ENCODE peak calls at places on chromosomes 6 and 20, in four cellular contexts. Y is HepG2, U is K562, T is GM12878. O is an unnamed sample.

GRCh38 chr20:59300341-59301081 is at the start of gene EDN3:
- DNase-seq in U (no peak), T (no peak), Y (no peak), O (peak; percentile 75)

GRCh38 chr6:154319231-154319858 is 37.3 kb downstream of the IPCEF1 start:
- DNase-seq in T (no peak), U (no peak), Y (no peak), O (no peak)

GRCh38 chr6:55528624-55529023 is 50.4 kb downstream of the HMGCLL1 start:
- DNase-seq in T (peak; percentile 5), U (no peak), Y (peak; percentile 43), O (peak; percentile 75)

GRCh38 chr6:160030103-160030502 is 61.2 kb downstream of the IGF2R start:
- DNase-seq in U (no peak), Y (no peak), T (no peak), O (peak; percentile 37)

GRCh38 chr6:5640614-5641013 is 366.1 kb downstream of the NRN1 start:
- DNase-seq in U (no peak), Y (no peak), T (no peak), O (no peak)

GRCh38 chr6:48774276-48774675 is 663.3 kb upstream of the PTCHD4 start:
- DNase-seq in T (no peak), U (no peak), Y (no peak), O (no peak)

GRCh38 chr6:164195605-164196004 is 781.1 kb downstream of the QKI start:
- DNase-seq in T (no peak), U (no peak), Y (no peak), O (no peak)

GRCh38 chr20:20211274-20211987 is 156.5 kb upstream of the INSM1 start:
- DNase-seq in U (no peak), Y (no peak), T (no peak), O (no peak)

GRCh38 chr6:28543671-28544131 is 18.0 kb downstream of the GPX5 start:
- DNase-seq in U (no peak), Y (no peak), T (no peak), O (peak; percentile 52)

GRCh38 chr6:47420394-47421371 is 56.9 kb upstream of the CD2AP start:
- DNase-seq in Y (no peak), U (peak; percentile 97), T (no peak), O (no peak)

GRCh38 chr20:41989935-41990635 is 371.9 kb upstream of the CHD6 start:
- DNase-seq in Y (no peak), T (no peak), U (no peak), O (no peak)

GRCh38 chr6:4611441-4612129 is 164.6 kb upstream of the CDYL start:
- DNase-seq in T (no peak), Y (no peak), U (no peak), O (no peak)

GRCh38 chr6:24484657-24485318 is 4.6 kb downstream of the GPLD1 start:
- DNase-seq in T (no peak), Y (no peak), U (no peak), O (no peak)

GRCh38 chr6:23306251-23306950 is 737.0 kb downstream of the HDGFL1 start:
- DNase-seq in Y (no peak), U (no peak), T (no peak), O (no peak)

GRCh38 chr20:53903652-53903987 is 166.8 kb downstream of the BCAS1 start:
- DNase-seq in Y (no peak), T (no peak), U (no peak), O (no peak)

GRCh38 chr20:22810626-22811559 is 224.2 kb upstream of the SSTR4 start:
- DNase-seq in T (no peak), U (no peak), Y (no peak), O (no peak)

GRCh38 chr6:166998256-166999144 is 697 bp upstream of the CEP43 start:
- DNase-seq in T (no peak), Y (no peak), U (peak; percentile 45), O (peak; percentile 60)

GRCh38 chr6:137148291-137149076 is 25.0 kb downstream of the IL22RA2 start:
- DNase-seq in U (no peak), T (no peak), Y (peak; percentile 45), O (no peak)

GRCh38 chr6:167238694-167239467 is 52.2 kb upstream of the UNC93A start:
- DNase-seq in Y (peak; percentile 78), T (no peak), U (no peak), O (peak; percentile 44)

GRCh38 chr6:14584450-14584849 is 466.9 kb downstream of the CD83 start:
- DNase-seq in T (no peak), U (peak; percentile 21), Y (no peak), O (no peak)

GRCh38 chr20:47799116-47799715 is 13.9 kb upstream of the SULF2 start:
- DNase-seq in U (no peak), T (no peak), Y (no peak), O (no peak)

GRCh38 chr6:25961619-25962367 is 809 bp upstream of the TRIM38 start:
- DNase-seq in T (no peak), U (peak; percentile 35), Y (peak; percentile 31), O (peak; percentile 9)

GRCh38 chr6:166959906-166960608 is 3.7 kb upstream of the RNASET2 start:
- DNase-seq in U (no peak), Y (no peak), T (no peak), O (no peak)

GRCh38 chr20:48703107-48703506 is 124.7 kb downstream of the PREX1 start:
- DNase-seq in Y (no peak), T (no peak), U (no peak), O (no peak)

GRCh38 chr6:82415820-82416219 is 52.2 kb downstream of the TPBG start:
- DNase-seq in Y (no peak), U (no peak), T (no peak), O (no peak)

GRCh38 chr6:10763006-10763405 is 15.4 kb downstream of the TMEM14B start:
- DNase-seq in T (no peak), U (no peak), Y (peak; percentile 38), O (no peak)

GRCh38 chr20:33465536-33466302 is 22.2 kb upstream of the SNTA1 start:
- DNase-seq in T (no peak), U (no peak), Y (peak; percentile 78), O (no peak)

GRCh38 chr6:32177182-32177787 is 920 bp upstream of the RNF5 start:
- DNase-seq in T (no peak), Y (no peak), U (peak; percentile 75), O (peak; percentile 85)

GRCh38 chr6:113763883-113764282 is 93.3 kb upstream of the MARCKS start:
- DNase-seq in T (peak; percentile 72), Y (no peak), U (no peak), O (no peak)

GRCh38 chr6:125375013-125375412 is 73.2 kb upstream of the HDDC2 start:
- DNase-seq in Y (no peak), T (no peak), U (no peak), O (no peak)

DNA sequence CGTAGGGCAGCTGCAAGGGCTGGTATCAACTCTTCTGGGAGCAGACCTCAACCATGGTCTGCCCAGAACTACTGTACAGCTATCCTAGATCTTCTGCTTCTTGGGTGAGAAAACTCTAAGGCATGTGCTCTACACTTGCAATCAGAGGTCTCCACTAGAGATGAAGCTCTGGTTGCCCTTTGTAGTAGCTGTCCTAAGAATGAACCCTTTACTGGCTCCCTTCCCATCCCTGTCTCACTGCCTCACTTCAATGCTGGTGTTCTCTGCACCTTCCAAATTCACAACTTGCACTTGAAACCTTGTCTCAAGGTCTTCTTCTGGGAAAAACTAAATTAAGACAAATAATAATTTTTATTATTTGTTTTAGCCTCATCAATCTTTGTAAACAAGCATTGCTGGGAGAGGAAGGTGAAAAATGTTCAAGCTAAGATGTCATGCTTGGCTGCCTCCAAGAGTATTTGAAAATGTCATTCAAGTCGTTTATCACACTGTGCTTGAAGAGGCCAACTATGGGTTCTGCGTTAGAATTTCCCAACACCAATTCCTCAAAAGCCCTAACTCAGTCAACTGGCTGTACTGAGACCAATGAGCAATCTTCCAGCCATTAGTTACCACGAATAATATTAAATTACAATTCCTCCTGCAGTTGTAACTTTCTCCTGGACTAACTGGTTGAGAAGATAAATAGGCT is 255.7 kb upstream of the PRND start:
- DNase-seq in Y (no peak), U (no peak), T (no peak), O (no peak)
- TF ChIP-seq CREB1 in Y (no peak), U (no peak), T (no peak), O (no peak)

DNA sequence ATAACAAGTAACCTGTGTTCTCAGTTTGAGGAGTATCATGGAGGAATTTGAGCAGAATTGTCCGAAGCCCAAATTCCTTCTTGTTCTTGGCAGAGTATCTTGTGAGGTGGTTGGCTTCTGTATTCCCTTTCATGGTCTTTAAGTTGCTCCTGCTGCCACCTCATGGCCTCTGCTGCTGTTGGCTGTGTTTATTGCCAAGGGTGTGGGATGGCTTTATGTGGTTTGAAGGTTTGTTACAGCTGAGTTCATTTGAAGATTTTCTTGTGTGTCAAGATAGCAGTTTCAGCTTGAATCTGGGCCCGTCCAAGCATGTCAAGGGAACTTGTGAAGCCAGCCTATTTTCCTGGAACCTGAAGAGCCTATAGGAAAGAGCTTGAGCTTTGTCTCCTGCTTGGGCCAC is 20.2 kb upstream of the TTK start:
- DNase-seq in Y (peak; percentile 14), U (no peak), T (no peak), O (peak; percentile 56)
- TF ChIP-seq JUNB in Y (no peak), U (no peak), T (no peak), O (no peak)

GRCh38 chr20:64160118-64160517 is 4.1 kb upstream of the MYT1 start:
- DNase-seq in U (no peak), Y (no peak), T (no peak), O (no peak)
- H3K27me3 ChIP-seq in U (peaks cover 21% of the 10 kb centered on the region), Y (peaks cover 66% of the 10 kb centered on the region), T (peaks cover 10% of the 10 kb centered on the region), O (peaks cover 22% of the 10 kb centered on the region)

GRCh38 chr20:63224272-63225081 is 8.5 kb upstream of the YTHDF1 start:
- DNase-seq in T (no peak), U (peak; percentile 56), Y (peak; percentile 56), O (no peak)
- TF ChIP-seq CREB1 in T (no peak), U (no peak), Y (no peak), O (no peak)

GRCh38 chr6:42352856-42353564 is 98.7 kb downstream of the TRERF1 start:
- DNase-seq in U (no peak), T (no peak), Y (no peak), O (no peak)
- TF ChIP-seq JUNB in U (no peak), T (no peak), Y (no peak), O (no peak)

DNA sequence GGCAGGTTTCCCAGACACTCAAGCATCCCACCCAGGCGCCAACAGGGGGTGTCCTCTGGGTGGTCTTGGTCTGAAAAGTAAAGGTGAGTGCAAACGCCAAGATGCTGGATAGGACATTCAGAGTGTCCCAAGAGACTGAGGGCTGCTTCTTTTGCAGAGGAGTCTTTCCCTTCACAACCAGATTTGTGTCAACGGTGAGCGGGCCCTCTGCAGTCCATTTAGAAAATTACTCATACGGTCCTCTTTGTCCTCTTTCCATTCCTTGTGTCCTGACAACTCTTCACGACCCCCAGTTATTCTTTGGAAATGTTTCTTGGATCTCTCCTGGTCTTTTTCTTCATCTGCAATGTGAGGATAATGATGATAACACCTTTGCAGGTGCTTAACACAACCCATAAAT is 257.8 kb downstream of the CDC5L start:
- DNase-seq in U (peak; percentile 23), T (no peak), Y (no peak), O (peak; percentile 56)
- H3K27me3 ChIP-seq in U (peaks cover 28% of the 10 kb centered on the region), T (no peaks in the 10 kb centered on the region), Y (peaks cover 7% of the 10 kb centered on the region), O (no peaks in the 10 kb centered on the region)

O was measured in GM23338.